ENCODE peak calls at places on chromosomes 7 and 10, in nine cellular contexts. One of them, this sample, is unnamed.

GRCh38 chr10:50937230-50937907 is 51.9 kb upstream of the A1CF start:
- DNase-seq in G401: peak; percentile 46
- DNase-seq in stimulated activated CD4-positive, alpha-beta T cell treated with anti-CD3 and anti-CD28 coated beads, TNF-alpha, amount 100 ng/mL, for 1 hour: no peak
- DNase-seq in hippocampal formation: peak; percentile 9
- DNase-seq in lower leg skin: no peak
- DNase-seq in LoVo: peak; percentile 41
- DNase-seq in activated CD8-positive, alpha-beta T cell treated with anti-CD3 and anti-CD28 coated beads for 36 hours: no peak
- DNase-seq in RWPE1: peak; percentile 33
- DNase-seq in SJSA1: no peak
- DNase-seq in this sample: no peak

GRCh38 chr10:58027431-58027830 is 240.3 kb downstream of the IPMK start:
- DNase-seq in LoVo: no peak
- DNase-seq in SJSA1: no peak
- DNase-seq in G401: no peak
- DNase-seq in lower leg skin: no peak
- DNase-seq in stimulated activated CD4-positive, alpha-beta T cell treated with anti-CD3 and anti-CD28 coated beads, TNF-alpha, amount 100 ng/mL, for 1 hour: no peak
- DNase-seq in activated CD8-positive, alpha-beta T cell treated with anti-CD3 and anti-CD28 coated beads for 36 hours: no peak
- DNase-seq in hippocampal formation: no peak
- DNase-seq in RWPE1: no peak
- DNase-seq in this sample: no peak

GRCh38 chr10:13080643-13081042 is 19.3 kb upstream of the OPTN start:
- DNase-seq in hippocampal formation: no peak
- DNase-seq in stimulated activated CD4-positive, alpha-beta T cell treated with anti-CD3 and anti-CD28 coated beads, TNF-alpha, amount 100 ng/mL, for 1 hour: no peak
- DNase-seq in RWPE1: no peak
- DNase-seq in activated CD8-positive, alpha-beta T cell treated with anti-CD3 and anti-CD28 coated beads for 36 hours: no peak
- DNase-seq in LoVo: no peak
- DNase-seq in SJSA1: no peak
- DNase-seq in lower leg skin: no peak
- DNase-seq in G401: no peak
- DNase-seq in this sample: no peak

GRCh38 chr7:30977896-30978564 is 14.3 kb downstream of the GHRHR start:
- DNase-seq in RWPE1: peak; percentile 34
- DNase-seq in hippocampal formation: no peak
- DNase-seq in stimulated activated CD4-positive, alpha-beta T cell treated with anti-CD3 and anti-CD28 coated beads, TNF-alpha, amount 100 ng/mL, for 1 hour: no peak
- DNase-seq in SJSA1: no peak
- DNase-seq in lower leg skin: peak; percentile 68
- DNase-seq in G401: no peak
- DNase-seq in LoVo: peak; percentile 37
- DNase-seq in activated CD8-positive, alpha-beta T cell treated with anti-CD3 and anti-CD28 coated beads for 36 hours: peak; percentile 43
- DNase-seq in this sample: no peak

GRCh38 chr10:14126697-14127440 is 203.9 kb downstream of the FRMD4A start:
- DNase-seq in activated CD8-positive, alpha-beta T cell treated with anti-CD3 and anti-CD28 coated beads for 36 hours: no peak
- DNase-seq in stimulated activated CD4-positive, alpha-beta T cell treated with anti-CD3 and anti-CD28 coated beads, TNF-alpha, amount 100 ng/mL, for 1 hour: no peak
- DNase-seq in G401: peak; percentile 74
- DNase-seq in SJSA1: no peak
- DNase-seq in RWPE1: peak; percentile 78
- DNase-seq in LoVo: peak; percentile 10
- DNase-seq in lower leg skin: no peak
- DNase-seq in hippocampal formation: no peak
- DNase-seq in this sample: no peak

GRCh38 chr7:55387062-55387965 is 22.2 kb downstream of the LANCL2 start:
- DNase-seq in hippocampal formation: no peak
- DNase-seq in stimulated activated CD4-positive, alpha-beta T cell treated with anti-CD3 and anti-CD28 coated beads, TNF-alpha, amount 100 ng/mL, for 1 hour: no peak
- DNase-seq in RWPE1: no peak
- DNase-seq in G401: no peak
- DNase-seq in lower leg skin: no peak
- DNase-seq in LoVo: no peak
- DNase-seq in SJSA1: no peak
- DNase-seq in activated CD8-positive, alpha-beta T cell treated with anti-CD3 and anti-CD28 coated beads for 36 hours: no peak
- DNase-seq in this sample: no peak

GRCh38 chr7:86932038-86932512 is 127.4 kb downstream of the ELAPOR2 start:
- DNase-seq in RWPE1: peak; percentile 73
- DNase-seq in lower leg skin: no peak
- DNase-seq in LoVo: no peak
- DNase-seq in hippocampal formation: no peak
- DNase-seq in stimulated activated CD4-positive, alpha-beta T cell treated with anti-CD3 and anti-CD28 coated beads, TNF-alpha, amount 100 ng/mL, for 1 hour: no peak
- DNase-seq in G401: no peak
- DNase-seq in activated CD8-positive, alpha-beta T cell treated with anti-CD3 and anti-CD28 coated beads for 36 hours: no peak
- DNase-seq in SJSA1: peak; percentile 43
- DNase-seq in this sample: no peak

GRCh38 chr10:21727452-21728168 is 193.6 kb downstream of the MLLT10 start:
- DNase-seq in stimulated activated CD4-positive, alpha-beta T cell treated with anti-CD3 and anti-CD28 coated beads, TNF-alpha, amount 100 ng/mL, for 1 hour: no peak
- DNase-seq in SJSA1: no peak
- DNase-seq in lower leg skin: no peak
- DNase-seq in activated CD8-positive, alpha-beta T cell treated with anti-CD3 and anti-CD28 coated beads for 36 hours: no peak
- DNase-seq in hippocampal formation: no peak
- DNase-seq in G401: no peak
- DNase-seq in RWPE1: no peak
- DNase-seq in LoVo: peak; percentile 74
- DNase-seq in this sample: no peak

GRCh38 chr10:5776150-5776880 is 36.9 kb downstream of the GDI2 start:
- DNase-seq in LoVo: no peak
- DNase-seq in RWPE1: no peak
- DNase-seq in stimulated activated CD4-positive, alpha-beta T cell treated with anti-CD3 and anti-CD28 coated beads, TNF-alpha, amount 100 ng/mL, for 1 hour: no peak
- DNase-seq in lower leg skin: no peak
- DNase-seq in G401: peak; percentile 78
- DNase-seq in activated CD8-positive, alpha-beta T cell treated with anti-CD3 and anti-CD28 coated beads for 36 hours: no peak
- DNase-seq in hippocampal formation: no peak
- DNase-seq in SJSA1: no peak
- DNase-seq in this sample: no peak

GRCh38 chr10:22560391-22561239 is 153.8 kb downstream of the PIP4K2A start:
- DNase-seq in lower leg skin: no peak
- DNase-seq in RWPE1: no peak
- DNase-seq in G401: no peak
- DNase-seq in SJSA1: no peak
- DNase-seq in stimulated activated CD4-positive, alpha-beta T cell treated with anti-CD3 and anti-CD28 coated beads, TNF-alpha, amount 100 ng/mL, for 1 hour: no peak
- DNase-seq in hippocampal formation: no peak
- DNase-seq in activated CD8-positive, alpha-beta T cell treated with anti-CD3 and anti-CD28 coated beads for 36 hours: no peak
- DNase-seq in LoVo: no peak
- DNase-seq in this sample: no peak

GRCh38 chr10:26931223-26931622 is 70.5 kb upstream of the ABI1 start:
- DNase-seq in lower leg skin: peak; percentile 83
- DNase-seq in RWPE1: no peak
- DNase-seq in LoVo: peak; percentile 4
- DNase-seq in activated CD8-positive, alpha-beta T cell treated with anti-CD3 and anti-CD28 coated beads for 36 hours: peak; percentile 53
- DNase-seq in SJSA1: no peak
- DNase-seq in stimulated activated CD4-positive, alpha-beta T cell treated with anti-CD3 and anti-CD28 coated beads, TNF-alpha, amount 100 ng/mL, for 1 hour: no peak
- DNase-seq in hippocampal formation: no peak
- DNase-seq in G401: no peak
- DNase-seq in this sample: no peak

This sample was measured in smooth muscle cell of the brain vasculature.